ENCODE peak calls at places on chromosomes 11 and 22, in eight cellular contexts. W is uterus; R is adrenal gland; G is brain microvascular endothelial cell; T is nephron progenitor cell; X is WERI-Rb-1; L is CD8-positive, alpha-beta T cell; Y is stomach. K is an unnamed sample.

GRCh38 chr22:30637701-30638114 is 2.1 kb downstream of the SLC35E4 start:
- DNase-seq in X (no peak), Y (no peak), R (no peak), L (no peak), T (no peak), W (no peak), G (no peak), K (no peak)

GRCh38 chr11:73478737-73479347 is 102.6 kb downstream of the RELT start:
- DNase-seq in T (no peak), G (peak), W (no peak), R (no peak), X (no peak), L (no peak), Y (no peak), K (no peak)

GRCh38 chr11:134069426-134069921 is 602 bp downstream of the JAM3 start:
- DNase-seq in R (no peak), Y (no peak), T (peak), G (peak), W (peak), X (no peak), L (no peak), K (no peak)

GRCh38 chr11:19578871-19579270 is 133.8 kb upstream of the NAV2 start:
- DNase-seq in X (no peak), L (no peak), Y (no peak), R (no peak), T (no peak), G (no peak), W (no peak), K (no peak)

GRCh38 chr11:12687216-12687623 is 13.0 kb downstream of the TEAD1 start:
- DNase-seq in L (no peak), T (no peak), Y (no peak), G (no peak), W (no peak), R (no peak), X (no peak), K (no peak)

GRCh38 chr22:28799125-28799833 is 1.1 kb downstream of the XBP1 start:
- DNase-seq in X (no peak), G (peak), L (no peak), R (peak), T (no peak), W (peak), Y (no peak), K (no peak)

GRCh38 chr11:19367051-19367709 is 126.4 kb upstream of the E2F8 start:
- DNase-seq in W (no peak), Y (no peak), G (peak), X (no peak), L (no peak), T (no peak), R (no peak), K (no peak)

GRCh38 chr11:2547806-2548205 is 103.0 kb downstream of the KCNQ1 start:
- DNase-seq in G (no peak), T (no peak), L (no peak), W (no peak), Y (no peak), R (peak), X (no peak), K (no peak)

GRCh38 chr22:39685336-39686177 is 115.0 kb downstream of the CACNA1I start:
- DNase-seq in R (no peak), Y (no peak), T (no peak), L (no peak), W (no peak), G (no peak), X (no peak), K (no peak)

GRCh38 chr11:1310772-1311468 is 1.5 kb upstream of the TOLLIP start:
- DNase-seq in G (no peak), R (no peak), Y (no peak), L (peak), T (no peak), X (no peak), W (no peak), K (peak)

GRCh38 chr22:47762141-47762540 is 999.7 kb downstream of the TBC1D22A start:
- DNase-seq in L (no peak), T (no peak), W (no peak), R (no peak), G (no peak), Y (no peak), X (no peak), K (no peak)

GRCh38 chr11:16363709-16364108 is 7.4 kb upstream of the SOX6 start:
- DNase-seq in X (no peak), Y (no peak), L (no peak), T (no peak), R (no peak), W (no peak), G (no peak), K (no peak)

GRCh38 chr11:70018816-70019215 is 59.3 kb upstream of the ANO1 start:
- DNase-seq in T (no peak), Y (no peak), R (no peak), L (no peak), G (no peak), X (no peak), W (no peak), K (no peak)

GRCh38 chr11:119092880-119093665 is 8.4 kb downstream of the HMBS start:
- DNase-seq in G (no peak), Y (peak), X (no peak), T (no peak), R (no peak), L (no peak), W (no peak), K (no peak)

GRCh38 chr11:44010789-44011251 is 37.0 kb upstream of the ACCSL start:
- DNase-seq in Y (no peak), R (peak), G (no peak), X (no peak), L (no peak), W (no peak), T (no peak), K (no peak)

GRCh38 chr11:24598636-24599035 is 101.8 kb downstream of the LUZP2 start:
- DNase-seq in W (no peak), X (no peak), R (no peak), L (no peak), G (no peak), Y (no peak), T (no peak), K (no peak)

GRCh38 chr11:122808494-122808893 is 29.8 kb upstream of the CRTAM start:
- DNase-seq in W (peak), T (no peak), Y (no peak), X (no peak), L (no peak), G (peak), R (no peak), K (no peak)

GRCh38 chr11:88455974-88456373 is 118.4 kb upstream of the CTSC start:
- DNase-seq in W (no peak), Y (no peak), X (no peak), R (no peak), L (no peak), T (no peak), G (no peak), K (no peak)

GRCh38 chr11:72758690-72759389 is 6.6 kb upstream of the ARAP1 start:
- DNase-seq in X (no peak), Y (no peak), T (no peak), G (peak), W (peak), L (no peak), R (peak), K (no peak)

GRCh38 chr22:33028191-33028700 is 29.9 kb downstream of the SYN3 start:
- DNase-seq in R (no peak), X (peak), Y (no peak), T (peak), W (no peak), G (no peak), L (no peak), K (no peak)

DNA sequence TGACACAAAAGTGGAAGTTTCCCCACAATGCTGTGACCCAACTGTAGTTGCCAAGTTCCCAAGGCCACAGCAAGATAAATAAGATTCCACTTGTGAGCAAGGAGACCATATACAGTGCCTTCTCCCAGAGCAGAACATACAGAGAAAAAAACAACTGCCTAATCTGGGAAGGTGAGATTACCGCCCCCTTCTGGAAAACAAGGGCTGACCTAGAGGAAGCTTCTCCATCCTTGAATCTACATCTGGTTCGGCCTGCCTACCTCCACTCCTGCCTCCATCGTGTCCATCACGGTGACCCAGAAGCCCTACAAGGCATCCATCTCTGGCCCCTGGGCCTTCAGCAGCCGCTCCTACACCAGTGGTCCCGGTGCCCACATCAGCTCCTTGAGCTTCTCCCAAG is 6.1 kb upstream of the RNASEH2C start:
- DNase-seq in R (no peak), T (no peak), W (no peak), L (no peak), X (no peak), G (no peak), Y (no peak), K (no peak)
- TF ChIP-seq CTCF in R (no peak), T (no peak), W (no peak), L (no peak), X (no peak), G (no peak), Y (no peak), K (no peak)

DNA sequence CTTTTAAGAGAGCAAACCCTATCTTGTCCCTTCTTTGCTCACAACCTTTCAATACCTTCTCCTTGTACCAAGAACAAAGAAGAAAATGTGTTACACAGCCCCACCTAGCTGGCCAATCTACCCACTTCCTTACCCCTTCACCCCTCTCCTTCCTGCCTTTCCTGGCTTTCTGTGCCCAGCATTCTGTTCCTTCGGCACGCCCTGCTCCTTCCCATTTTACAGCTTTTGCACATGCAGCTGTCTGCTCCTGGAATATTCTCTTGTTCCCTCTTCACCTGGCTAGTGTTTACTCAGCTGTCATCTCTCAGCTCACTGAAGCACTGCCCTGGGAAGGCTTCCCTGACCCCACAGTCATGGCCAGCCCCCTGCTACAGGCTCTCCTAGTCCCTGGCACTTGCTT is 30.6 kb downstream of the SERPINH1 start:
- DNase-seq in T (no peak), W (no peak), L (no peak), G (no peak), R (no peak), X (no peak), Y (no peak), K (no peak)
- TF ChIP-seq CTCF in T (no peak), W (no peak), L (no peak), G (no peak), R (no peak), X (no peak), Y (no peak), K (no peak)

GRCh38 chr11:22778642-22779041 is 51.0 kb downstream of the SVIP start:
- DNase-seq in G (no peak), W (no peak), R (no peak), L (no peak), T (no peak), X (no peak), Y (no peak), K (no peak)
- TF ChIP-seq CTCF in G (no peak), W (no peak), R (no peak), L (no peak), T (no peak), X (no peak), Y (no peak), K (no peak)

GRCh38 chr11:67584881-67585873 is 1.6 kb downstream of the GSTP1 start:
- DNase-seq in T (no peak), W (no peak), R (no peak), Y (no peak), X (no peak), G (no peak), L (peak), K (no peak)
- TF ChIP-seq CTCF in T (no peak), W (no peak), R (no peak), Y (no peak), X (no peak), G (no peak), L (no peak), K (no peak)

GRCh38 chr22:50547231-50547851 is 1.6 kb downstream of the KLHDC7B start:
- DNase-seq in Y (no peak), W (no peak), T (no peak), L (peak), G (no peak), X (no peak), R (no peak), K (no peak)

GRCh38 chr22:50545522-50546325 is at the start of gene KLHDC7B:
- DNase-seq in Y (no peak), W (no peak), R (no peak), L (peak), G (no peak), T (no peak), X (no peak), K (no peak)

GRCh38 chr22:50544746-50545253 is 899 bp upstream of the KLHDC7B start:
- DNase-seq in G (no peak), L (peak), T (no peak), X (no peak), R (no peak), Y (peak), W (no peak), K (no peak)

GRCh38 chr22:50548046-50548912 is 2.6 kb downstream of the KLHDC7B start:
- DNase-seq in W (no peak), T (no peak), X (no peak), G (no peak), Y (no peak), L (peak), R (no peak), K (peak)

DNA sequence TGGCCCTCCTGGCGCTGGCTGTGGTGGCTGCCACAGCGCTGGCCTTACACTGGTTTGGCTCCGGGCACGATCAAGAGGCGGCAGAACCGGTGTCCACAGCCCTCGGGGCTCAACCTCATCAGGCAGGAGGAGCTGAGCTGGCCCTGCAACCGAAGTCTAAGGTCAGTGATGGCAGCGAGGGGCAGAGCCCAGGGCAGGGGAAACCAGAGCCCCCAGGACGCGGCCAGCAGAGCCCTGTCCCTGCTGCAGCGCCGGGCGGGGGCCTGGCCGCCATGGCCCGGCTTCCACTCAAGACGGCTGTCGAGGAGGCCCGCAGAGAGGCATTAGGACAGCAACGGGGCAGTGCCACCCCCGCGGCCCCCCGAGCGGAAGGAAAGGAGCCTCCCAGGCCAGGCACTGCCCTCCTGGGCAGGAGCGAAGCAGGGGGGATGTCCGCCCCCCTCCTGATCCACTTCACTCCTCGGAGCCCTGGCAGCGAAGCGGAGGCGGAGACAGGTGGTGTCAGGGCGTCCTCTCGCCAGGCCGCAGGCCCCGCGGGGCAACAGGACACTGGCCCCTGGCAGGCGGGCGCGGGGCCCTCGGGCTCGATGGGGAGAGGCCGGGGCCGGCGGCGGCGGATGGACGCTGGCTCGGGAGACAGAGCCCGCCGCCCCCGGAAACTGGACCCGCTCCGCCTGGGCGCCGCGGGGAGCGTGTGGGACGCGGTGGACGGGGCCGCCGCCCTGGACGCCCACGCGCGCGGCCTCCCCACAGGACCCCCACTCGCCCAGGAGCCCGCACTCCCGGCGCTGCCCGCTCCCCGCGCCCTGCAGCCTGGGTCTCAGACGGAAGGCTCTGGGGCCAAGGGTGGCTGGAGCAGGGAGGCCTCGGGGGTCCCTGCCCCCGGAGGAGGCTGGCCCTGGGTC is 879 bp downstream of the KLHDC7B start:
- DNase-seq in R (no peak), W (no peak), L (peak), G (no peak), T (no peak), X (no peak), Y (no peak), K (no peak)
- TF ChIP-seq CTCF in R (no peak), W (no peak), L (no peak), G (no peak), T (no peak), X (no peak), Y (no peak), K (no peak)